ENCODE peak calls at places on chromosomes 1 and 21, in six cellular contexts. R is NCI-H1092 treated with DMSO at 0.1 percent for 48 hours; G is stimulated activated CD8-positive, alpha-beta memory T cell treated with anti-CD3 and anti-CD28 coated beads, Interleukin-15, amount 100 ng/mL, for 1 hour; W is germinal center; O is stimulated activated CD4-positive, alpha-beta T cell treated with anti-CD3 and anti-CD28 coated beads, TNF-alpha, amount 100 ng/mL, for 48 hours; V is neural crest cell. I is an unnamed sample.

GRCh38 chr1:110605901-110606783 is at the start of gene KCNA2:
- DNase-seq in G (no peak), V (peak), O (no peak), R (peak), W (peak), I (no peak)

GRCh38 chr1:103106426-103107321 is 1.6 kb downstream of the COL11A1 start:
- DNase-seq in V (peak), W (peak), G (no peak), O (no peak), R (no peak), I (peak)

GRCh38 chr1:231460614-231461013 is 38.5 kb upstream of the EGLN1 start:
- DNase-seq in V (no peak), W (no peak), G (peak), O (peak), R (no peak), I (peak)

GRCh38 chr1:90201467-90202358 is 206.8 kb downstream of the ZNF326 start:
- DNase-seq in G (no peak), O (no peak), W (no peak), V (no peak), R (no peak), I (no peak)

GRCh38 chr1:161864577-161864976 is 98.5 kb downstream of the ATF6 start:
- DNase-seq in R (no peak), G (no peak), V (no peak), O (no peak), W (no peak), I (no peak)

GRCh38 chr1:42422672-42423236 is 33.1 kb downstream of the ZMYND12 start:
- DNase-seq in V (no peak), W (no peak), O (no peak), R (peak), G (no peak), I (no peak)

GRCh38 chr1:248863011-248863881 is 4.4 kb upstream of the ZNF692 start:
- DNase-seq in O (peak), R (peak), W (peak), G (peak), V (peak), I (peak)

GRCh38 chr1:214416417-214417212 is 134.8 kb downstream of the PTPN14 start:
- DNase-seq in V (no peak), O (no peak), G (no peak), W (no peak), R (no peak), I (no peak)

GRCh38 chr21:42299324-42300044 is 15.7 kb downstream of the TFF3 start:
- DNase-seq in O (no peak), R (no peak), G (no peak), V (no peak), W (no peak), I (no peak)

I was measured in GM10248.